ENCODE peak calls at places on chromosomes 3 and 15, in nine cellular contexts. One of them, this sample, is unnamed.

GRCh38 chr15:62878070-62878469 is 164.5 kb upstream of the TPM1 start:
- DNase-seq in stimulated activated CD8-positive, alpha-beta memory T cell treated with anti-CD3 and anti-CD28 coated beads, Interleukin-12 subunit alpha, Interleukin-12 subunit beta, amount 100 ng/mL, for 1 hour: no peak
- DNase-seq in activated CD8-positive, alpha-beta memory T cell treated with anti-CD3 and anti-CD28 coated beads for 24 hours: no peak
- DNase-seq in GM03348: no peak
- DNase-seq in mesendoderm: no peak
- DNase-seq in HL-60: no peak
- DNase-seq in LoVo: no peak
- DNase-seq in fibroblast of gingiva: no peak
- DNase-seq in H7: no peak
- DNase-seq in this sample: no peak

GRCh38 chr3:105580551-105580950 is 213.8 kb downstream of the ALCAM start:
- DNase-seq in mesendoderm: no peak
- DNase-seq in activated CD8-positive, alpha-beta memory T cell treated with anti-CD3 and anti-CD28 coated beads for 24 hours: no peak
- DNase-seq in LoVo: no peak
- DNase-seq in H7: no peak
- DNase-seq in HL-60: no peak
- DNase-seq in stimulated activated CD8-positive, alpha-beta memory T cell treated with anti-CD3 and anti-CD28 coated beads, Interleukin-12 subunit alpha, Interleukin-12 subunit beta, amount 100 ng/mL, for 1 hour: no peak
- DNase-seq in fibroblast of gingiva: peak; percentile 71
- DNase-seq in GM03348: peak; percentile 45
- DNase-seq in this sample: no peak

GRCh38 chr3:194381460-194381875 is 11.9 kb upstream of the LRRC15 start:
- DNase-seq in H7: peak; percentile 71
- DNase-seq in activated CD8-positive, alpha-beta memory T cell treated with anti-CD3 and anti-CD28 coated beads for 24 hours: no peak
- DNase-seq in HL-60: no peak
- DNase-seq in GM03348: no peak
- DNase-seq in stimulated activated CD8-positive, alpha-beta memory T cell treated with anti-CD3 and anti-CD28 coated beads, Interleukin-12 subunit alpha, Interleukin-12 subunit beta, amount 100 ng/mL, for 1 hour: no peak
- DNase-seq in fibroblast of gingiva: no peak
- DNase-seq in LoVo: no peak
- DNase-seq in mesendoderm: no peak
- DNase-seq in this sample: no peak

GRCh38 chr3:78978037-78978436 is 789.8 kb downstream of the ROBO1 start:
- DNase-seq in fibroblast of gingiva: no peak
- DNase-seq in H7: no peak
- DNase-seq in activated CD8-positive, alpha-beta memory T cell treated with anti-CD3 and anti-CD28 coated beads for 24 hours: no peak
- DNase-seq in LoVo: no peak
- DNase-seq in stimulated activated CD8-positive, alpha-beta memory T cell treated with anti-CD3 and anti-CD28 coated beads, Interleukin-12 subunit alpha, Interleukin-12 subunit beta, amount 100 ng/mL, for 1 hour: no peak
- DNase-seq in GM03348: peak; percentile 27
- DNase-seq in HL-60: no peak
- DNase-seq in mesendoderm: peak; percentile 45
- DNase-seq in this sample: no peak

GRCh38 chr3:134453631-134454030 is 32.2 kb downstream of the ANAPC13 start:
- DNase-seq in GM03348: no peak
- DNase-seq in stimulated activated CD8-positive, alpha-beta memory T cell treated with anti-CD3 and anti-CD28 coated beads, Interleukin-12 subunit alpha, Interleukin-12 subunit beta, amount 100 ng/mL, for 1 hour: no peak
- DNase-seq in activated CD8-positive, alpha-beta memory T cell treated with anti-CD3 and anti-CD28 coated beads for 24 hours: no peak
- DNase-seq in mesendoderm: peak; percentile 93
- DNase-seq in LoVo: no peak
- DNase-seq in fibroblast of gingiva: no peak
- DNase-seq in HL-60: no peak
- DNase-seq in H7: peak; percentile 72
- DNase-seq in this sample: no peak

GRCh38 chr15:49415638-49416037 is 7.4 kb upstream of the FGF7 start:
- DNase-seq in stimulated activated CD8-positive, alpha-beta memory T cell treated with anti-CD3 and anti-CD28 coated beads, Interleukin-12 subunit alpha, Interleukin-12 subunit beta, amount 100 ng/mL, for 1 hour: no peak
- DNase-seq in GM03348: no peak
- DNase-seq in mesendoderm: no peak
- DNase-seq in LoVo: peak; percentile 52
- DNase-seq in HL-60: no peak
- DNase-seq in activated CD8-positive, alpha-beta memory T cell treated with anti-CD3 and anti-CD28 coated beads for 24 hours: no peak
- DNase-seq in H7: no peak
- DNase-seq in fibroblast of gingiva: peak; percentile 81
- DNase-seq in this sample: peak; percentile 73

GRCh38 chr3:63295806-63296205 is 17.7 kb downstream of the SYNPR start:
- DNase-seq in mesendoderm: peak; percentile 37
- DNase-seq in fibroblast of gingiva: no peak
- DNase-seq in H7: no peak
- DNase-seq in LoVo: no peak
- DNase-seq in activated CD8-positive, alpha-beta memory T cell treated with anti-CD3 and anti-CD28 coated beads for 24 hours: no peak
- DNase-seq in stimulated activated CD8-positive, alpha-beta memory T cell treated with anti-CD3 and anti-CD28 coated beads, Interleukin-12 subunit alpha, Interleukin-12 subunit beta, amount 100 ng/mL, for 1 hour: no peak
- DNase-seq in HL-60: no peak
- DNase-seq in GM03348: no peak
- DNase-seq in this sample: no peak

GRCh38 chr3:53030864-53031445 is 14.9 kb downstream of the SFMBT1 start:
- DNase-seq in HL-60: no peak
- DNase-seq in H7: peak; percentile 64
- DNase-seq in fibroblast of gingiva: no peak
- DNase-seq in mesendoderm: no peak
- DNase-seq in GM03348: no peak
- DNase-seq in LoVo: no peak
- DNase-seq in stimulated activated CD8-positive, alpha-beta memory T cell treated with anti-CD3 and anti-CD28 coated beads, Interleukin-12 subunit alpha, Interleukin-12 subunit beta, amount 100 ng/mL, for 1 hour: peak; percentile 22
- DNase-seq in activated CD8-positive, alpha-beta memory T cell treated with anti-CD3 and anti-CD28 coated beads for 24 hours: peak; percentile 70
- DNase-seq in this sample: no peak

GRCh38 chr3:5271061-5271683 is 83.7 kb downstream of the EDEM1 start:
- DNase-seq in LoVo: no peak
- DNase-seq in fibroblast of gingiva: no peak
- DNase-seq in activated CD8-positive, alpha-beta memory T cell treated with anti-CD3 and anti-CD28 coated beads for 24 hours: no peak
- DNase-seq in HL-60: no peak
- DNase-seq in H7: no peak
- DNase-seq in stimulated activated CD8-positive, alpha-beta memory T cell treated with anti-CD3 and anti-CD28 coated beads, Interleukin-12 subunit alpha, Interleukin-12 subunit beta, amount 100 ng/mL, for 1 hour: no peak
- DNase-seq in mesendoderm: no peak
- DNase-seq in GM03348: no peak
- DNase-seq in this sample: no peak

GRCh38 chr15:70375006-70375409 is 277.3 kb upstream of the TLE3 start:
- DNase-seq in activated CD8-positive, alpha-beta memory T cell treated with anti-CD3 and anti-CD28 coated beads for 24 hours: peak; percentile 42
- DNase-seq in GM03348: peak; percentile 47
- DNase-seq in HL-60: no peak
- DNase-seq in stimulated activated CD8-positive, alpha-beta memory T cell treated with anti-CD3 and anti-CD28 coated beads, Interleukin-12 subunit alpha, Interleukin-12 subunit beta, amount 100 ng/mL, for 1 hour: no peak
- DNase-seq in LoVo: peak; percentile 19
- DNase-seq in H7: no peak
- DNase-seq in fibroblast of gingiva: peak; percentile 28
- DNase-seq in mesendoderm: no peak
- DNase-seq in this sample: no peak

GRCh38 chr3:143769663-143770062 is 78.6 kb downstream of the SLC9A9 start:
- DNase-seq in fibroblast of gingiva: peak; percentile 95
- DNase-seq in activated CD8-positive, alpha-beta memory T cell treated with anti-CD3 and anti-CD28 coated beads for 24 hours: no peak
- DNase-seq in stimulated activated CD8-positive, alpha-beta memory T cell treated with anti-CD3 and anti-CD28 coated beads, Interleukin-12 subunit alpha, Interleukin-12 subunit beta, amount 100 ng/mL, for 1 hour: no peak
- DNase-seq in HL-60: no peak
- DNase-seq in H7: no peak
- DNase-seq in LoVo: no peak
- DNase-seq in GM03348: peak; percentile 45
- DNase-seq in mesendoderm: no peak
- DNase-seq in this sample: no peak

GRCh38 chr15:86139828-86140227 is 60.2 kb downstream of the AGBL1 start:
- DNase-seq in LoVo: no peak
- DNase-seq in stimulated activated CD8-positive, alpha-beta memory T cell treated with anti-CD3 and anti-CD28 coated beads, Interleukin-12 subunit alpha, Interleukin-12 subunit beta, amount 100 ng/mL, for 1 hour: no peak
- DNase-seq in activated CD8-positive, alpha-beta memory T cell treated with anti-CD3 and anti-CD28 coated beads for 24 hours: peak; percentile 58
- DNase-seq in fibroblast of gingiva: no peak
- DNase-seq in HL-60: no peak
- DNase-seq in mesendoderm: peak; percentile 57
- DNase-seq in H7: peak; percentile 46
- DNase-seq in GM03348: no peak
- DNase-seq in this sample: no peak

GRCh38 chr3:186025161-186025560 is 83.7 kb downstream of the ETV5 start:
- DNase-seq in HL-60: no peak
- DNase-seq in activated CD8-positive, alpha-beta memory T cell treated with anti-CD3 and anti-CD28 coated beads for 24 hours: no peak
- DNase-seq in fibroblast of gingiva: no peak
- DNase-seq in H7: no peak
- DNase-seq in stimulated activated CD8-positive, alpha-beta memory T cell treated with anti-CD3 and anti-CD28 coated beads, Interleukin-12 subunit alpha, Interleukin-12 subunit beta, amount 100 ng/mL, for 1 hour: no peak
- DNase-seq in mesendoderm: no peak
- DNase-seq in GM03348: no peak
- DNase-seq in LoVo: no peak
- DNase-seq in this sample: peak; percentile 26

GRCh38 chr3:170410428-170411029 is 8.1 kb upstream of the CLDN11 start:
- DNase-seq in LoVo: peak; percentile 26
- DNase-seq in activated CD8-positive, alpha-beta memory T cell treated with anti-CD3 and anti-CD28 coated beads for 24 hours: no peak
- DNase-seq in stimulated activated CD8-positive, alpha-beta memory T cell treated with anti-CD3 and anti-CD28 coated beads, Interleukin-12 subunit alpha, Interleukin-12 subunit beta, amount 100 ng/mL, for 1 hour: no peak
- DNase-seq in mesendoderm: peak; percentile 23
- DNase-seq in fibroblast of gingiva: peak; percentile 32
- DNase-seq in H7: no peak
- DNase-seq in GM03348: peak; percentile 44
- DNase-seq in HL-60: no peak
- DNase-seq in this sample: no peak

GRCh38 chr3:46868301-46868700 is 5.1 kb upstream of the MYL3 start:
- DNase-seq in H7: no peak
- DNase-seq in LoVo: no peak
- DNase-seq in HL-60: no peak
- DNase-seq in fibroblast of gingiva: no peak
- DNase-seq in activated CD8-positive, alpha-beta memory T cell treated with anti-CD3 and anti-CD28 coated beads for 24 hours: no peak
- DNase-seq in GM03348: no peak
- DNase-seq in mesendoderm: no peak
- DNase-seq in stimulated activated CD8-positive, alpha-beta memory T cell treated with anti-CD3 and anti-CD28 coated beads, Interleukin-12 subunit alpha, Interleukin-12 subunit beta, amount 100 ng/mL, for 1 hour: no peak
- DNase-seq in this sample: no peak

GRCh38 chr3:191915717-191916116 is 454.8 kb downstream of the PYDC2 start:
- DNase-seq in stimulated activated CD8-positive, alpha-beta memory T cell treated with anti-CD3 and anti-CD28 coated beads, Interleukin-12 subunit alpha, Interleukin-12 subunit beta, amount 100 ng/mL, for 1 hour: no peak
- DNase-seq in fibroblast of gingiva: no peak
- DNase-seq in H7: no peak
- DNase-seq in GM03348: no peak
- DNase-seq in HL-60: no peak
- DNase-seq in LoVo: no peak
- DNase-seq in activated CD8-positive, alpha-beta memory T cell treated with anti-CD3 and anti-CD28 coated beads for 24 hours: no peak
- DNase-seq in mesendoderm: no peak
- DNase-seq in this sample: no peak

GRCh38 chr3:104385421-104385820 is 981.3 kb upstream of the ALCAM start:
- DNase-seq in HL-60: no peak
- DNase-seq in H7: no peak
- DNase-seq in fibroblast of gingiva: no peak
- DNase-seq in stimulated activated CD8-positive, alpha-beta memory T cell treated with anti-CD3 and anti-CD28 coated beads, Interleukin-12 subunit alpha, Interleukin-12 subunit beta, amount 100 ng/mL, for 1 hour: no peak
- DNase-seq in GM03348: no peak
- DNase-seq in mesendoderm: no peak
- DNase-seq in activated CD8-positive, alpha-beta memory T cell treated with anti-CD3 and anti-CD28 coated beads for 24 hours: no peak
- DNase-seq in LoVo: no peak
- DNase-seq in this sample: no peak

GRCh38 chr3:98657429-98657828 is 64.0 kb upstream of the CPOX start:
- DNase-seq in stimulated activated CD8-positive, alpha-beta memory T cell treated with anti-CD3 and anti-CD28 coated beads, Interleukin-12 subunit alpha, Interleukin-12 subunit beta, amount 100 ng/mL, for 1 hour: no peak
- DNase-seq in H7: peak; percentile 77
- DNase-seq in mesendoderm: peak; percentile 50
- DNase-seq in fibroblast of gingiva: no peak
- DNase-seq in LoVo: no peak
- DNase-seq in HL-60: no peak
- DNase-seq in activated CD8-positive, alpha-beta memory T cell treated with anti-CD3 and anti-CD28 coated beads for 24 hours: peak; percentile 65
- DNase-seq in GM03348: peak; percentile 22
- DNase-seq in this sample: no peak

GRCh38 chr3:150357140-150357539 is 51.0 kb upstream of the TSC22D2 start:
- DNase-seq in H7: no peak
- DNase-seq in HL-60: no peak
- DNase-seq in fibroblast of gingiva: no peak
- DNase-seq in activated CD8-positive, alpha-beta memory T cell treated with anti-CD3 and anti-CD28 coated beads for 24 hours: no peak
- DNase-seq in GM03348: no peak
- DNase-seq in stimulated activated CD8-positive, alpha-beta memory T cell treated with anti-CD3 and anti-CD28 coated beads, Interleukin-12 subunit alpha, Interleukin-12 subunit beta, amount 100 ng/mL, for 1 hour: no peak
- DNase-seq in LoVo: no peak
- DNase-seq in mesendoderm: no peak
- DNase-seq in this sample: no peak

GRCh38 chr15:73994912-73995622 is 551 bp downstream of the PML start:
- DNase-seq in activated CD8-positive, alpha-beta memory T cell treated with anti-CD3 and anti-CD28 coated beads for 24 hours: peak; percentile 65
- DNase-seq in mesendoderm: peak; percentile 26
- DNase-seq in H7: no peak
- DNase-seq in HL-60: peak; percentile 41
- DNase-seq in fibroblast of gingiva: no peak
- DNase-seq in stimulated activated CD8-positive, alpha-beta memory T cell treated with anti-CD3 and anti-CD28 coated beads, Interleukin-12 subunit alpha, Interleukin-12 subunit beta, amount 100 ng/mL, for 1 hour: no peak
- DNase-seq in LoVo: peak; percentile 31
- DNase-seq in GM03348: peak; percentile 25
- DNase-seq in this sample: no peak

GRCh38 chr15:59997070-59997701 is 6.9 kb upstream of the FOXB1 start:
- DNase-seq in GM03348: no peak
- DNase-seq in LoVo: no peak
- DNase-seq in fibroblast of gingiva: no peak
- DNase-seq in mesendoderm: peak; percentile 41
- DNase-seq in H7: peak; percentile 91
- DNase-seq in activated CD8-positive, alpha-beta memory T cell treated with anti-CD3 and anti-CD28 coated beads for 24 hours: peak; percentile 80
- DNase-seq in stimulated activated CD8-positive, alpha-beta memory T cell treated with anti-CD3 and anti-CD28 coated beads, Interleukin-12 subunit alpha, Interleukin-12 subunit beta, amount 100 ng/mL, for 1 hour: peak; percentile 29
- DNase-seq in HL-60: no peak
- DNase-seq in this sample: no peak

GRCh38 chr3:182180646-182181385 is 469.1 kb downstream of the SOX2 start:
- DNase-seq in H7: no peak
- DNase-seq in LoVo: no peak
- DNase-seq in fibroblast of gingiva: no peak
- DNase-seq in HL-60: no peak
- DNase-seq in mesendoderm: peak; percentile 97
- DNase-seq in GM03348: no peak
- DNase-seq in stimulated activated CD8-positive, alpha-beta memory T cell treated with anti-CD3 and anti-CD28 coated beads, Interleukin-12 subunit alpha, Interleukin-12 subunit beta, amount 100 ng/mL, for 1 hour: no peak
- DNase-seq in activated CD8-positive, alpha-beta memory T cell treated with anti-CD3 and anti-CD28 coated beads for 24 hours: no peak
- DNase-seq in this sample: no peak